ENCODE peak calls at places on chromosomes 7 and 10, in six cellular contexts. One of them, this sample, is unnamed.

GRCh38 chr7:113410791-113411190 is 292.4 kb upstream of the SMIM30 start:
- DNase-seq in CD8-positive, alpha-beta T cell: no peak
- DNase-seq in CD4-positive, alpha-beta T cell: no peak
- DNase-seq in heart right ventricle: no peak
- DNase-seq in HFF-Myc: no peak
- DNase-seq in RWPE1: no peak
- DNase-seq in this sample: no peak

GRCh38 chr7:14950013-14950412 is 47.5 kb upstream of the DGKB start:
- DNase-seq in HFF-Myc: no peak
- DNase-seq in CD4-positive, alpha-beta T cell: no peak
- DNase-seq in RWPE1: peak; percentile 8
- DNase-seq in CD8-positive, alpha-beta T cell: no peak
- DNase-seq in heart right ventricle: no peak
- DNase-seq in this sample: no peak

GRCh38 chr7:24665564-24666294 is 91.5 kb downstream of the GSDME start:
- DNase-seq in heart right ventricle: peak; percentile 24
- DNase-seq in CD4-positive, alpha-beta T cell: no peak
- DNase-seq in RWPE1: peak; percentile 57
- DNase-seq in CD8-positive, alpha-beta T cell: peak; percentile 40
- DNase-seq in HFF-Myc: peak; percentile 22
- DNase-seq in this sample: peak; percentile 18

GRCh38 chr7:18564779-18565178 is 69.2 kb downstream of the HDAC9 start:
- DNase-seq in heart right ventricle: no peak
- DNase-seq in CD4-positive, alpha-beta T cell: no peak
- DNase-seq in HFF-Myc: no peak
- DNase-seq in CD8-positive, alpha-beta T cell: no peak
- DNase-seq in RWPE1: no peak
- DNase-seq in this sample: no peak

GRCh38 chr10:103554488-103555320 is 61.2 kb downstream of the NEURL1 start:
- DNase-seq in HFF-Myc: no peak
- DNase-seq in CD4-positive, alpha-beta T cell: no peak
- DNase-seq in RWPE1: peak; percentile 81
- DNase-seq in heart right ventricle: peak; percentile 33
- DNase-seq in CD8-positive, alpha-beta T cell: no peak
- DNase-seq in this sample: peak; percentile 74

GRCh38 chr10:72762042-72762441 is 70.1 kb downstream of the MCU start:
- DNase-seq in heart right ventricle: no peak
- DNase-seq in HFF-Myc: no peak
- DNase-seq in RWPE1: no peak
- DNase-seq in CD4-positive, alpha-beta T cell: no peak
- DNase-seq in CD8-positive, alpha-beta T cell: no peak
- DNase-seq in this sample: no peak

GRCh38 chr10:114081911-114082583 is 38.4 kb downstream of the ADRB1 start:
- DNase-seq in RWPE1: no peak
- DNase-seq in CD8-positive, alpha-beta T cell: no peak
- DNase-seq in heart right ventricle: no peak
- DNase-seq in CD4-positive, alpha-beta T cell: no peak
- DNase-seq in HFF-Myc: no peak
- DNase-seq in this sample: no peak

GRCh38 chr7:27098493-27099223 is 2.9 kb upstream of the HOXA1 start:
- DNase-seq in HFF-Myc: no peak
- DNase-seq in heart right ventricle: no peak
- DNase-seq in CD8-positive, alpha-beta T cell: no peak
- DNase-seq in RWPE1: peak; percentile 48
- DNase-seq in CD4-positive, alpha-beta T cell: no peak
- DNase-seq in this sample: peak; percentile 66

GRCh38 chr7:30743371-30744074 is 8.4 kb upstream of the INMT start:
- DNase-seq in HFF-Myc: no peak
- DNase-seq in RWPE1: peak; percentile 34
- DNase-seq in CD4-positive, alpha-beta T cell: no peak
- DNase-seq in heart right ventricle: peak; percentile 36
- DNase-seq in CD8-positive, alpha-beta T cell: no peak
- DNase-seq in this sample: no peak

GRCh38 chr7:78139335-78139734 is 340.8 kb downstream of the PHTF2 start:
- DNase-seq in HFF-Myc: peak; percentile 59
- DNase-seq in RWPE1: no peak
- DNase-seq in CD4-positive, alpha-beta T cell: no peak
- DNase-seq in heart right ventricle: no peak
- DNase-seq in CD8-positive, alpha-beta T cell: no peak
- DNase-seq in this sample: no peak

GRCh38 chr7:133668296-133669060 is 415.6 kb downstream of the EXOC4 start:
- DNase-seq in HFF-Myc: no peak
- DNase-seq in CD4-positive, alpha-beta T cell: no peak
- DNase-seq in CD8-positive, alpha-beta T cell: no peak
- DNase-seq in heart right ventricle: no peak
- DNase-seq in RWPE1: no peak
- DNase-seq in this sample: no peak
- TF ChIP-seq CTCF in HFF-Myc: no peak
- TF ChIP-seq CTCF in CD4-positive, alpha-beta T cell: no peak
- TF ChIP-seq CTCF in CD8-positive, alpha-beta T cell: no peak
- TF ChIP-seq CTCF in heart right ventricle: no peak
- TF ChIP-seq CTCF in RWPE1: no peak
- TF ChIP-seq CTCF in this sample: no peak

GRCh38 chr10:81928119-81928518 is 53.1 kb downstream of the NRG3 start:
- DNase-seq in heart right ventricle: no peak
- DNase-seq in RWPE1: no peak
- DNase-seq in CD4-positive, alpha-beta T cell: no peak
- DNase-seq in CD8-positive, alpha-beta T cell: no peak
- DNase-seq in HFF-Myc: no peak
- DNase-seq in this sample: no peak
- TF ChIP-seq CTCF in heart right ventricle: no peak
- TF ChIP-seq CTCF in RWPE1: no peak
- TF ChIP-seq CTCF in CD4-positive, alpha-beta T cell: no peak
- TF ChIP-seq CTCF in CD8-positive, alpha-beta T cell: no peak
- TF ChIP-seq CTCF in HFF-Myc: no peak
- TF ChIP-seq CTCF in this sample: no peak

DNA sequence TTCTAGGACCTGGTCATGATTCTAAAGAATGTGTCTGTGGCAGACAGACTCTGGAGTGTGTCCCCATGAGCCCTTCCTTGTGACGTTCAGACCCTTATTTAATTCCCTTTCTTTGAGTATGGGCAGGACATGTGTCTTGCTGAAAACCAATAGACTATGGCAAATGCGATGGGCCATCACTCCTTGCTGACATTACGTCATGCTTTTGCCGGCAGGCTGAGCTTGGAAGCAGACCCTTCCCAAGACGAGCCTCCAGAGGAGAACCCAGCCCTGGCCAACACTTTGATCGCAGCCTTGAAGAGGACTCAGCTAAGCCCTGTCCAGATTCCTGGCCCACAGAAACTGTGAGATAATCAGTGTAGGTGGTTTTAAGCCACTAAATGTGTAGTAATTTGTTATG is 18.4 kb upstream of the TMEM236 start:
- DNase-seq in CD4-positive, alpha-beta T cell: no peak
- DNase-seq in HFF-Myc: no peak
- DNase-seq in RWPE1: no peak
- DNase-seq in heart right ventricle: no peak
- DNase-seq in CD8-positive, alpha-beta T cell: no peak
- DNase-seq in this sample: no peak
- TF ChIP-seq CTCF in CD4-positive, alpha-beta T cell: no peak
- TF ChIP-seq CTCF in HFF-Myc: no peak
- TF ChIP-seq CTCF in RWPE1: no peak
- TF ChIP-seq CTCF in heart right ventricle: no peak
- TF ChIP-seq CTCF in CD8-positive, alpha-beta T cell: no peak
- TF ChIP-seq CTCF in this sample: no peak

DNA sequence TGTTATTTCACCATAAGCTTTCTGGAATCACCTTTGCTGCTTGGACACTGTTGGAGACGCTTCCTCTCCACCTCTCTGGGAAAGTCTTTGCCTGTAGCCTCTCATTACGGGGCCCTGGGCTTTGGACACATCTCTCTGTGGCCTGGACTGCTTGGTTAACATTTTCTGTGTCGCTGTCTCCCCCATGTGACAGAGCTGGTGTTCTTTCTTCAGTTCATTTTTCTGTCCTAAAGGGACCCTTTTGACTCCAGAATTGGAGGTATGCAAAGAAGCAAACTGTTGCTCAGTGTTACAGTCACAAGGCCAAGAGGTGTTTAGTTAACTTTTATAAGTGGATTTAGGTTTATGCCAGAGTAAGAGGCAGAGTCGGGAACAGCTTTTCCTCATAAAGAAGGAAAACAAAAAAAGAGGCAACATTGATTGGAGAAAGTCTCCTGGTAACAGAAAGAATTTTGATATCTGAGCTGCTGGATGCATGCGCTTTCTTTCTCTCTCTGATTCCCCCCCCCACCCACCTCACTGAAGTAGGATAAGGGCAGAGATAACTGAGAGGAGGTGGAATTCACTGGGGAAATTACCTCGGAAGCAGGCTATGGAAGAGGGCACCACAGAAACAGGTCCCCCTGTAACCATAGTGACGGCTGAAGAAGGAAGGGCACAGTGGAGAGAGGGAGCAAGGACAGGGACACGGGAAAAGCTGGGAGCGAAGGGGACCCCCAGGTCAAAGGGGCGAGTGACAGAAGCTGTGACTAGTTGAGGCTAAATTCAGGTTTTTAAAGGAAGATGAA is 57.8 kb downstream of the LGI1 start:
- DNase-seq in CD4-positive, alpha-beta T cell: no peak
- DNase-seq in heart right ventricle: no peak
- DNase-seq in HFF-Myc: no peak
- DNase-seq in RWPE1: no peak
- DNase-seq in CD8-positive, alpha-beta T cell: no peak
- DNase-seq in this sample: no peak
- TF ChIP-seq CTCF in CD4-positive, alpha-beta T cell: no peak
- TF ChIP-seq CTCF in heart right ventricle: no peak
- TF ChIP-seq CTCF in HFF-Myc: peak; percentile 20
- TF ChIP-seq CTCF in RWPE1: no peak
- TF ChIP-seq CTCF in CD8-positive, alpha-beta T cell: no peak
- TF ChIP-seq CTCF in this sample: no peak

DNA sequence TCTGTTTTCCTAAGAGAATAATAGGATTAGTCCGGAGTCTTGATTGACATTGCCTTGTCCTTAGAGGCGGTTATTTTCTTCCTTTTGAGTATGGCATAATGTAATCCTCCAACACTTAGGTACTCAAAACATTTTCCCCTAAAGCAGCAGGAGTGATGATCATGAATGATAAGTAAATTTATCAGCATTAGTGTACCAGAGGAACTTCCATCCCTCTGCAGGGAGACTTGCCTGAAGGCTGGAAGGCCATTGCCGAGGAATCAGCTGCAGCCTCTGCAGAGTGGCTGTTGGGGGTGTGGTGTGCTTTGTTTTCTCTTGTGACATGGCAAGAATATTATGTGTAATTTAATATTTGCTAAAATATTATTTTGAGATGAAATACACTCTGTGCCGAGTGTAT is 56.8 kb downstream of the RAB11FIP2 start:
- DNase-seq in CD8-positive, alpha-beta T cell: no peak
- DNase-seq in HFF-Myc: no peak
- DNase-seq in RWPE1: no peak
- DNase-seq in CD4-positive, alpha-beta T cell: no peak
- DNase-seq in heart right ventricle: no peak
- DNase-seq in this sample: no peak
- TF ChIP-seq CTCF in CD8-positive, alpha-beta T cell: no peak
- TF ChIP-seq CTCF in HFF-Myc: no peak
- TF ChIP-seq CTCF in RWPE1: no peak
- TF ChIP-seq CTCF in CD4-positive, alpha-beta T cell: no peak
- TF ChIP-seq CTCF in heart right ventricle: no peak
- TF ChIP-seq CTCF in this sample: no peak

DNA sequence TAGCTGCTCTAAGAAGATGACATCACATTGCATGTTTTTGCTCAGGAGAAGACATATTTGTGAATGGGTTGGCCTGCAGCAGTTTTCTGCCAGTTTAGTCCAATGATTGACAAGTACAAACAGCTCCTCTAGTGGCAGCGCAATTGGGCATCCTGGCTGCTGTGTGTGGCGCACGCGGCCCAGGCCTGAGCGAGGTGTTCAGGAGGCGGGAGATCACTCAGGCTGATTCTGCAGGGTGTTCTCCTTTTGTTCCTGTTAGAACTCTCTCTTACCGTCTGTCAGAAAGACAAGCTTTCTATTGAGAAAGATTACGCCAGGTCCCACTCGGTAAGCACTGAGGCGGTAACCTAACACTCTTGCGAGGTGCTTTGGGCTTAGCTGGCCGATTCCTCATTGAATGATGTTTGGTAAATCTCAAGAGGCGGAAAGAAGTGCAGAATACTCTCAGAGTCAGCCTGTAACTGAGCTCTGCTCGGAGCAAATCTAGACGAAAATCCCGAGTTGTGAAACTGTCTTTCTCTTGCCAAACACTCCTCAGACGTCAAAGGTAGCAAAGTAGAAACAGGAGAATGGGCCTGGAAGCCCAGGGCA is 219.2 kb upstream of the BMPER start:
- DNase-seq in CD4-positive, alpha-beta T cell: no peak
- DNase-seq in RWPE1: no peak
- DNase-seq in HFF-Myc: no peak
- DNase-seq in heart right ventricle: no peak
- DNase-seq in CD8-positive, alpha-beta T cell: no peak
- DNase-seq in this sample: no peak
- TF ChIP-seq CTCF in CD4-positive, alpha-beta T cell: no peak
- TF ChIP-seq CTCF in RWPE1: no peak
- TF ChIP-seq CTCF in HFF-Myc: no peak
- TF ChIP-seq CTCF in heart right ventricle: no peak
- TF ChIP-seq CTCF in CD8-positive, alpha-beta T cell: no peak
- TF ChIP-seq CTCF in this sample: no peak

DNA sequence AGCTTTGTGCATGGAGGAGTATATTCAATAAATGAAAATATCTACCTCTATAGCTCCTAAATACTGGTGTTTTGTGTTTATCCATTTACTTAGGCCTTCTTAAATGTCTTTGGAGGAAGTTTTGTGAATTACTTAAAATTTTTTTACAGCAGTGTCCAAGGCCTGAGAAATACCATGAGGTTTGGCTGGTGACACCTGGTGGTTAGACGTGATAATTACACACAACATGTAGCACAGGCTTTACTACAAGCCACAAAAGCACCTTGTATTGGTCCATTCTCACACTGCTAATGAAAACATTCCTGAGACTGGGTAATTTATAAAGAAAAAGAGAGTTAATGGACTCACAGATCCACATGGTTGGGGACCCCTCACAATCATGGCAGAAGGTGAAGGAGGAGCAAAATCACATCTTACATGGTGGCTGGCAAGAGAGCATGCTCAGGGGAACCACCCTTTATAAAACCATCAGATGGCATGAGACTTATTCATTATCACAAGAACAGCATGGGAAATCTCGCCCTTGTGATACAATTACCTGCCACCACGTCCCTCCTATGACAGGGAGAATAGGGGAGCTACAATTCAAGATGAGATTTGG is 20.6 kb downstream of the HYAL4 start:
- DNase-seq in RWPE1: peak; percentile 26
- DNase-seq in CD8-positive, alpha-beta T cell: peak; percentile 37
- DNase-seq in HFF-Myc: peak; percentile 35
- DNase-seq in CD4-positive, alpha-beta T cell: no peak
- DNase-seq in heart right ventricle: peak; percentile 51
- DNase-seq in this sample: peak; percentile 23
- TF ChIP-seq CTCF in RWPE1: peak; percentile 84
- TF ChIP-seq CTCF in CD8-positive, alpha-beta T cell: peak; percentile 84
- TF ChIP-seq CTCF in HFF-Myc: peak; percentile 46
- TF ChIP-seq CTCF in CD4-positive, alpha-beta T cell: peak; percentile 76
- TF ChIP-seq CTCF in heart right ventricle: peak; percentile 73
- TF ChIP-seq CTCF in this sample: peak; percentile 89

This sample was measured in glutamatergic neuron.